ENCODE peak calls at places on chromosomes 7 and 10, in six cellular contexts. V, S, X, T, J and N are unnamed samples.

GRCh38 chr10:111993872-111994426 is 189.6 kb downstream of the GPAM start:
- DNase-seq in T (no peak), V (no peak), S (no peak), J (no peak), X (no peak), N (no peak)

GRCh38 chr7:31029674-31030073 is 22.4 kb upstream of the ADCYAP1R1 start:
- DNase-seq in X (no peak), J (no peak), T (no peak), V (no peak), S (no peak), N (no peak)

GRCh38 chr7:18016547-18017444 is 10.8 kb downstream of the PRPS1L1 start:
- DNase-seq in J (no peak), S (no peak), X (no peak), V (no peak), T (no peak), N (no peak)

GRCh38 chr10:79242620-79243152 is 104.6 kb upstream of the PPIF start:
- DNase-seq in J (peak), S (peak), X (peak), T (peak), V (peak), N (no peak)

GRCh38 chr10:113930482-113931057 is 76.1 kb downstream of the NHLRC2 start:
- DNase-seq in J (no peak), V (no peak), X (no peak), S (no peak), T (no peak), N (no peak)

GRCh38 chr7:139959718-139960117 is 103.0 kb downstream of the PARP12 start:
- DNase-seq in V (no peak), S (no peak), T (no peak), J (no peak), X (no peak), N (no peak)

GRCh38 chr7:52260046-52260665 is 775.3 kb upstream of the POM121L12 start:
- DNase-seq in V (no peak), T (peak), J (no peak), S (no peak), X (no peak), N (no peak)

GRCh38 chr7:26369519-26370385 is 78.1 kb downstream of the SNX10 start:
- DNase-seq in S (no peak), J (no peak), V (no peak), X (peak), T (peak), N (peak)

GRCh38 chr10:36803229-36803628 is 322.2 kb upstream of the ANKRD30A start:
- DNase-seq in T (no peak), S (no peak), V (no peak), J (no peak), X (no peak), N (no peak)

GRCh38 chr10:129546106-129546505 is 79.1 kb downstream of the MGMT start:
- DNase-seq in V (no peak), T (no peak), S (peak), J (no peak), X (no peak), N (no peak)

GRCh38 chr7:123811056-123811455 is 33.9 kb upstream of the HYAL4 start:
- DNase-seq in J (no peak), X (no peak), V (no peak), S (no peak), T (no peak), N (no peak)

GRCh38 chr10:88150338-88150737 is 286.9 kb downstream of the PTEN start:
- DNase-seq in T (no peak), X (no peak), S (no peak), V (no peak), J (no peak), N (no peak)

GRCh38 chr10:33800986-33801385 is 466.5 kb upstream of the NRP1 start:
- DNase-seq in J (no peak), V (no peak), T (no peak), S (no peak), X (no peak), N (no peak)

GRCh38 chr7:136114966-136115762 is 138.0 kb upstream of the MTPN start:
- DNase-seq in V (no peak), J (peak), S (peak), T (peak), X (no peak), N (no peak)